ENCODE peak calls at places on chromosome 22, in four cellular contexts. One of them, this sample, is unnamed. For H3K36me3 and H3K4me1, the result is how much of the 10 kb centered on the place peaks cover.

GRCh38 chr22:31343235-31344191 is 2.6 kb downstream of the PATZ1 start:
- DNase-seq in MM.1S: no peak
- DNase-seq in ovary: peak
- DNase-seq in Karpas-422: peak
- DNase-seq in this sample: peak

GRCh38 chr22:29187831-29188230 is 17.9 kb upstream of the EMID1 start:
- DNase-seq in Karpas-422: no peak
- DNase-seq in ovary: no peak
- DNase-seq in MM.1S: no peak
- DNase-seq in this sample: no peak

GRCh38 chr22:50674127-50674493 is 1.5 kb downstream of the SHANK3 start:
- DNase-seq in MM.1S: no peak
- DNase-seq in Karpas-422: no peak
- DNase-seq in ovary: no peak
- DNase-seq in this sample: no peak

GRCh38 chr22:50306753-50307749 is at the start of gene PLXNB2:
- DNase-seq in MM.1S: peak
- DNase-seq in Karpas-422: peak
- DNase-seq in ovary: peak
- DNase-seq in this sample: peak

GRCh38 chr22:22666307-22667091 is 22.1 kb downstream of the GGTLC2 start:
- DNase-seq in MM.1S: peak
- DNase-seq in Karpas-422: peak
- DNase-seq in ovary: no peak
- DNase-seq in this sample: peak

GRCh38 chr22:39349967-39350802 is at the start of gene SYNGR1:
- DNase-seq in Karpas-422: peak
- DNase-seq in ovary: peak
- DNase-seq in MM.1S: no peak
- DNase-seq in this sample: peak

GRCh38 chr22:27603823-27604190 is 197.7 kb downstream of the MN1 start:
- DNase-seq in ovary: no peak
- DNase-seq in Karpas-422: no peak
- DNase-seq in MM.1S: no peak
- DNase-seq in this sample: no peak

GRCh38 chr22:26646158-26646557 is 11.2 kb upstream of the MIAT start:
- DNase-seq in ovary: no peak
- DNase-seq in MM.1S: no peak
- DNase-seq in Karpas-422: no peak
- DNase-seq in this sample: no peak

GRCh38 chr22:22942511-22943329 is 55.1 kb downstream of the IGLL5 start:
- DNase-seq in ovary: peak
- DNase-seq in Karpas-422: peak
- DNase-seq in MM.1S: peak
- DNase-seq in this sample: peak

GRCh38 chr22:27107824-27108223 is 450.4 kb downstream of the MIAT start:
- DNase-seq in Karpas-422: no peak
- DNase-seq in MM.1S: no peak
- DNase-seq in ovary: peak
- DNase-seq in this sample: peak

GRCh38 chr22:17875156-17875555 is 100.9 kb upstream of the BID start:
- DNase-seq in MM.1S: no peak
- DNase-seq in Karpas-422: no peak
- DNase-seq in ovary: peak
- DNase-seq in this sample: no peak

GRCh38 chr22:29780781-29781676 is 13.9 kb downstream of the UQCR10 start:
- DNase-seq in Karpas-422: no peak
- DNase-seq in MM.1S: no peak
- DNase-seq in ovary: peak
- DNase-seq in this sample: no peak

GRCh38 chr22:33271390-33272161 is 213.4 kb upstream of the SYN3 start:
- DNase-seq in ovary: peak
- DNase-seq in MM.1S: no peak
- DNase-seq in Karpas-422: peak
- DNase-seq in this sample: peak

GRCh38 chr22:29306830-29307657 is 594 bp downstream of the GAS2L1 start:
- DNase-seq in Karpas-422: no peak
- DNase-seq in ovary: peak
- DNase-seq in MM.1S: peak
- DNase-seq in this sample: peak

GRCh38 chr22:44369916-44370804 is 57.4 kb upstream of the SHISAL1 start:
- DNase-seq in Karpas-422: no peak
- DNase-seq in ovary: peak
- DNase-seq in MM.1S: no peak
- DNase-seq in this sample: no peak

GRCh38 chr22:22698263-22698750 is 53.9 kb downstream of the GGTLC2 start:
- DNase-seq in ovary: no peak
- DNase-seq in MM.1S: no peak
- DNase-seq in Karpas-422: peak
- DNase-seq in this sample: no peak

GRCh38 chr22:20031732-20032406 is 11.0 kb downstream of the TANGO2 start:
- DNase-seq in Karpas-422: peak
- DNase-seq in MM.1S: no peak
- DNase-seq in ovary: no peak
- DNase-seq in this sample: no peak

GRCh38 chr22:21449531-21450319 is 17.5 kb upstream of the TMEM191C start:
- DNase-seq in MM.1S: no peak
- DNase-seq in ovary: peak
- DNase-seq in Karpas-422: no peak
- DNase-seq in this sample: peak

GRCh38 chr22:49979587-49980264 is 19.2 kb downstream of the PIM3 start:
- DNase-seq in Karpas-422: peak
- DNase-seq in MM.1S: peak
- DNase-seq in ovary: peak
- DNase-seq in this sample: no peak

GRCh38 chr22:30873086-30873650 is 95.4 kb downstream of the MORC2 start:
- DNase-seq in Karpas-422: no peak
- DNase-seq in ovary: no peak
- DNase-seq in MM.1S: no peak
- DNase-seq in this sample: peak

GRCh38 chr22:16783930-16784354 is 41.3 kb downstream of the XKR3 start:
- DNase-seq in Karpas-422: peak
- DNase-seq in ovary: no peak
- DNase-seq in MM.1S: peak
- DNase-seq in this sample: no peak

GRCh38 chr22:39408173-39408572 is 8.6 kb downstream of the TAB1 start:
- DNase-seq in MM.1S: no peak
- DNase-seq in ovary: no peak
- DNase-seq in Karpas-422: no peak
- DNase-seq in this sample: no peak

GRCh38 chr22:31872209-31872608 is 72.1 kb upstream of the YWHAH start:
- DNase-seq in MM.1S: no peak
- DNase-seq in Karpas-422: peak
- DNase-seq in ovary: no peak
- DNase-seq in this sample: no peak

GRCh38 chr22:32870474-32870873 is 69.0 kb downstream of the TIMP3 start:
- DNase-seq in ovary: no peak
- DNase-seq in MM.1S: no peak
- DNase-seq in Karpas-422: no peak
- DNase-seq in this sample: no peak

GRCh38 chr22:43346521-43346929 is 3.4 kb upstream of the SCUBE1 start:
- DNase-seq in ovary: peak
- DNase-seq in Karpas-422: peak
- DNase-seq in MM.1S: peak
- DNase-seq in this sample: peak

GRCh38 chr22:45077286-45077685 is 67.5 kb upstream of the PHF21B start:
- DNase-seq in MM.1S: no peak
- DNase-seq in Karpas-422: no peak
- DNase-seq in ovary: no peak
- DNase-seq in this sample: no peak

GRCh38 chr22:50157976-50158375 is 12.6 kb upstream of the PANX2 start:
- DNase-seq in ovary: no peak
- DNase-seq in Karpas-422: no peak
- DNase-seq in MM.1S: no peak
- DNase-seq in this sample: no peak

GRCh38 chr22:31122532-31123291 is at the start of gene INPP5J:
- DNase-seq in MM.1S: no peak
- DNase-seq in Karpas-422: no peak
- DNase-seq in ovary: peak
- DNase-seq in this sample: peak

GRCh38 chr22:43128928-43129424 is 14.2 kb downstream of the MCAT start:
- DNase-seq in MM.1S: peak
- DNase-seq in ovary: no peak
- DNase-seq in Karpas-422: no peak
- DNase-seq in this sample: peak

GRCh38 chr22:26672590-26673468 is 15.4 kb downstream of the MIAT start:
- DNase-seq in ovary: peak
- DNase-seq in MM.1S: peak
- DNase-seq in Karpas-422: peak
- DNase-seq in this sample: peak

GRCh38 chr22:37229012-37229804 is 14.9 kb downstream of the RAC2 start:
- DNase-seq in ovary: no peak
- DNase-seq in MM.1S: no peak
- DNase-seq in Karpas-422: no peak
- DNase-seq in this sample: no peak

GRCh38 chr22:21996175-21996574 is 13.6 kb upstream of the TOP3B start:
- DNase-seq in MM.1S: no peak
- DNase-seq in Karpas-422: no peak
- DNase-seq in ovary: no peak
- DNase-seq in this sample: no peak

GRCh38 chr22:33515733-33516297 is 404.5 kb downstream of the LARGE1 start:
- DNase-seq in ovary: peak
- DNase-seq in MM.1S: no peak
- DNase-seq in Karpas-422: no peak
- DNase-seq in this sample: no peak

GRCh38 chr22:43953988-43954771 is 1.1 kb upstream of the SAMM50 start:
- DNase-seq in MM.1S: no peak
- DNase-seq in ovary: no peak
- DNase-seq in Karpas-422: peak
- DNase-seq in this sample: no peak

DNA sequence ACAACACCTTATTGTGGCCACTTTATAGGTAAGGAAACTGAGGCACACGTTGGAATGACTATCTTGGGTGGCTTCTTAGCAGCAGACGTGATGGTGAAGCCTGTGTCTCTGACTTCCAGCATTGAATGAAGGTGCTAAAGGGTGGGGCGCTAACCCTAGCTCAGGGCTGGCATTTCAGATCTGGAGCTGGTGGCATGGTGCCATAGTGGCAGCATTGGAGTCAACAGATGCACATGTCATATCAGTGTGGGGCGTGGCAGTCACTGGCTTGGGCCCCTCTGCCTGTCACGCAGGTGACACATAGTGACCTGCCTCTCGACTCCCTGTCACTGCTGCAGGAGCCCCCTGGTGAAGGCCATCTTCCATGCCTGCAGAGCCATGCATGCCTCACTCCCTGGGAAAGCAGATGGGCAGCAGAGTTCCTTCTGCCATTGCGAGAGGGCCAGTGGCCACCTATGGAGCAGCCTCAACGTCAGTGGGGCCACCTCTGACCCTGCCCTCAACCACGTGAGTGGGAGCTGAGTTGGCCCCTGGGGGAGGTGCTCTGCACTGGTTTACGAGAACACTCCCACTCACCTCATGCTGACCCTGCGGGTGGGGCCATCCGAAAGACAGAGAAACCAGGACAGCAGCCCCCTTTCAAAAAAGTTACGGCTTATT is 14.8 kb downstream of the SHISA8 start:
- DNase-seq in Karpas-422: no peak
- DNase-seq in MM.1S: no peak
- DNase-seq in ovary: no peak
- DNase-seq in this sample: no peak
- H3K36me3 ChIP-seq in Karpas-422: under half
- H3K36me3 ChIP-seq in MM.1S: under half
- H3K36me3 ChIP-seq in ovary: under half
- H3K36me3 ChIP-seq in this sample: under half

GRCh38 chr22:47289316-47289985 is 527.0 kb downstream of the TBC1D22A start:
- DNase-seq in Karpas-422: no peak
- DNase-seq in ovary: peak
- DNase-seq in MM.1S: no peak
- DNase-seq in this sample: no peak
- H3K4me1 ChIP-seq in Karpas-422: under half
- H3K4me1 ChIP-seq in ovary: under half
- H3K4me1 ChIP-seq in MM.1S: under half
- H3K4me1 ChIP-seq in this sample: under half

GRCh38 chr22:24304067-24304675 is 33.5 kb downstream of the SPECC1L start:
- DNase-seq in MM.1S: no peak
- DNase-seq in ovary: no peak
- DNase-seq in Karpas-422: no peak
- DNase-seq in this sample: no peak
- H3K4me3 ChIP-seq in MM.1S: no peak
- H3K4me3 ChIP-seq in ovary: no peak
- H3K4me3 ChIP-seq in Karpas-422: no peak
- H3K4me3 ChIP-seq in this sample: no peak

DNA sequence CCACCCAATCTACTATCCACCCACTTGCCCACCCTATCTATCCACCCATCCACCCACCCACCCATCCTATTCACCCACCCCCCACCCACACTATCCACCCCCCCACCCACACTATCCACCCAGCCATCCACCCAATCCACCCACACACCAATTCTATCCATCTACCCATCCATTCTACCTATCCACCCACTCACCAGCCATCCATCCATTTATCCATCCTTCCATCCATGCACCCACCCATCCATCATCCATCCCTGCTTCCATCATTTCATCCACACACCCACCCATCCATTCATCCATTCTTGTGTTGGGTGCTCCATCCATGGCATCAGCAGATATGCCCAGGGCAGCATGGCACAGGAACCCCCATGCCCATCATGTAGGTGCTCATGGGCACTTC is 1206.6 kb downstream of the BRD1 start:
- DNase-seq in MM.1S: no peak
- DNase-seq in Karpas-422: no peak
- DNase-seq in ovary: no peak
- DNase-seq in this sample: no peak
- H3K36me3 ChIP-seq in MM.1S: under half
- H3K36me3 ChIP-seq in Karpas-422: under half
- H3K36me3 ChIP-seq in ovary: under half
- H3K36me3 ChIP-seq in this sample: under half